ENCODE peak calls at places on chromosomes 16 and 17, in four cellular contexts. B is cardiac muscle cell, S is glutamatergic neuron, E is GM23338. C is an unnamed sample.

GRCh38 chr17:64024781-64025731 is 4.6 kb upstream of the ICAM2 start:
- DNase-seq in B (peak), S (no peak), E (no peak), C (no peak)

GRCh38 chr17:14616508-14616907 is 315.6 kb downstream of the HS3ST3B1 start:
- DNase-seq in B (no peak), S (no peak), E (no peak), C (no peak)

GRCh38 chr17:66525338-66525737 is 222.9 kb downstream of the PRKCA start:
- DNase-seq in B (no peak), S (no peak), E (no peak), C (no peak)

GRCh38 chr16:49834496-49835009 is 21.4 kb downstream of the ZNF423 start:
- DNase-seq in B (peak), S (peak), E (peak), C (no peak)

GRCh38 chr17:47694018-47694817 is at the start of gene TBKBP1:
- DNase-seq in B (peak), S (peak), E (peak), C (peak)

GRCh38 chr17:72119963-72120877 is 600 bp upstream of the SOX9 start:
- DNase-seq in B (peak), S (peak), E (peak), C (peak)

GRCh38 chr16:58252716-58253115 is 42.1 kb downstream of the PRSS54 start:
- DNase-seq in B (no peak), S (no peak), E (peak), C (no peak)

GRCh38 chr16:10949424-10949970 is 5.1 kb downstream of the CLEC16A start:
- DNase-seq in B (no peak), S (no peak), E (peak), C (no peak)

GRCh38 chr17:73911726-73912359 is 267.6 kb upstream of the SDK2 start:
- DNase-seq in B (no peak), S (no peak), E (no peak), C (no peak)

GRCh38 chr17:9170336-9170735 is 149.0 kb downstream of the NTN1 start:
- DNase-seq in B (no peak), S (no peak), E (no peak), C (no peak)

GRCh38 chr16:11202260-11203091 is 53.5 kb downstream of the SOCS1 start:
- DNase-seq in B (no peak), S (peak), E (no peak), C (no peak)

GRCh38 chr17:69572747-69573146 is 158.2 kb downstream of the MAP2K6 start:
- DNase-seq in B (no peak), S (no peak), E (no peak), C (no peak)

GRCh38 chr16:50265260-50265659 is 1.1 kb upstream of the ADCY7 start:
- DNase-seq in B (no peak), S (no peak), E (no peak), C (no peak)

GRCh38 chr17:72954595-72954994 is 137.9 kb downstream of the SLC39A11 start:
- DNase-seq in B (no peak), S (no peak), E (no peak), C (no peak)

GRCh38 chr17:76623271-76624146 is 20.0 kb downstream of the ST6GALNAC1 start:
- DNase-seq in B (peak), S (peak), E (peak), C (peak)

GRCh38 chr17:15413101-15413750 is 54.2 kb downstream of the CDRT4 start:
- DNase-seq in B (no peak), S (no peak), E (no peak), C (no peak)

GRCh38 chr17:76958974-76959373 is 90.8 kb downstream of the MGAT5B start:
- DNase-seq in B (no peak), S (no peak), E (no peak), C (no peak)

DNA sequence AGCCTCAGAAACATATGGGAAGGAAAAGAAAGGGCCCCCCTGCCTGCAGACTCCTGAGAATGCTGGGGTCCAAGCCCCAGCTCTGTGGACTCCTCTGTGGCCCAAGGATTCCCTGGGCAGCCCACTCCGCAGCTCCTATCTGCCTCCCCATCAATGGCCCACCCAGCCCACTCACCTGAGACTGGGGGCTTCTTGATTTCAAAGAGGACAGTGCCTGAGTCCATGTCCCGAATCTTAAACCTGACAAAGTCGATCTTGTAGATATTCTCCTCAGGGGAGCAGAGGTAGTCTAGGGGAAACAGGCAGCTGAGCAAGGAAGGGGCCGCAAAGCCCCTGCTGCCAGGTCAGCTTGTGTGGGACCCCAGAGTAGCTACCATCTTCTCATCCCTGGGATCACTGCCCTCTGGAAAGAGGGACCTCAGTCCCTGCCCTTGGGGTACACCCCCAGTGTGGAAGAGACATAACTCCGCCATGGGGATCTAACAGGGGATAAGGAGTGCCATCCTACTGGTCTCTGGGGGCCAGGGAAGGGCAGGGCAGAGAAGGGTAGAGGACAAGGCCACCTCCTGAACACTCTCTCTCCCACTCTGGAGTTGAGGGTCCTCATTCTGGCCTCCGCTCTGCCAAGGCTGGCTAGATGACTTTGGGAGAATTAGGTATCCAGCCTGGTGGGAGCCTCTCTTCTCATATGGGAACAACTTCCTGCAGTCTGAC is 3.9 kb downstream of the UNC119 start:
- DNase-seq in B (no peak), S (no peak), E (no peak), C (no peak)
- TF ChIP-seq CTCF in B (no peak), S (peak), E (no peak), C (no peak)

DNA sequence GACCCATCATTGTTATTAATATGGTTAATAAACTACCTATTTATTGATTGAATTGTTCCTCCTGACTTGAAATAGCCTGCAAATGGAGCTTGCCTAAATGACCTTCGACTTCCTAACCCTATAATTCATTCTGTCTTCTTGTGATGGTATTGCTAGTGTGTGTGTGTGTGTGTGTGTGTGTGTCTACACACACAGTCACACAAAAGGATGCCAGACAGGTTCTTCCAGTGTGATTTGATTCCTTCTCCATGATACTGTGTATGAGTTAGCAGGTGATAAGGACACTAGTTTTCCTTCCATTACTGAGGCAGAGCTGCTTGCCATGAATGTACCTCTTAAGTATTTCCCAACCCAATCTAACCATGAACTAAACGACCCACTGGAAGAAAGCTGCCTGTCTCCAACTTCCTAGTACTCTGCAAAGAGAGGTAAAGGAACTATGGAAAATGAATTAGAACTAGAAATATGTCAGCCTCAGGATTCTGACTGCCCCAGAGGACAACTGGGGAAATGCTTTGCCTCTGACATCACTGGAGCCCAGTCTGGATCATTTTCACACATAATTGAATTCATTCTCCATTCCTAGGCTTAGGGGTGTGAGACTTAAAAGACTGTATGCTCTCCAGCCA is 3.5 kb upstream of the CDC6 start:
- DNase-seq in B (no peak), S (no peak), E (no peak), C (no peak)
- TF ChIP-seq CTCF in B (peak), S (peak), E (no peak), C (peak)

GRCh38 chr17:75012320-75013076 is at the start of gene MRPL58:
- DNase-seq in B (peak), S (peak), E (peak), C (peak)
- TF ChIP-seq CTCF in B (peak), S (peak), E (no peak), C (peak)

GRCh38 chr17:4558311-4558972 is 1.9 kb downstream of the GGT6 start:
- DNase-seq in B (no peak), S (no peak), E (no peak), C (peak)

GRCh38 chr17:4562000-4562969 is 1.9 kb upstream of the GGT6 start:
- DNase-seq in B (no peak), S (no peak), E (no peak), C (no peak)

GRCh38 chr17:4559139-4559791 is 1.1 kb downstream of the GGT6 start:
- DNase-seq in B (no peak), S (no peak), E (no peak), C (no peak)

GRCh38 chr17:4559851-4560820 is at the start of gene GGT6:
- DNase-seq in B (no peak), S (no peak), E (no peak), C (no peak)

DNA sequence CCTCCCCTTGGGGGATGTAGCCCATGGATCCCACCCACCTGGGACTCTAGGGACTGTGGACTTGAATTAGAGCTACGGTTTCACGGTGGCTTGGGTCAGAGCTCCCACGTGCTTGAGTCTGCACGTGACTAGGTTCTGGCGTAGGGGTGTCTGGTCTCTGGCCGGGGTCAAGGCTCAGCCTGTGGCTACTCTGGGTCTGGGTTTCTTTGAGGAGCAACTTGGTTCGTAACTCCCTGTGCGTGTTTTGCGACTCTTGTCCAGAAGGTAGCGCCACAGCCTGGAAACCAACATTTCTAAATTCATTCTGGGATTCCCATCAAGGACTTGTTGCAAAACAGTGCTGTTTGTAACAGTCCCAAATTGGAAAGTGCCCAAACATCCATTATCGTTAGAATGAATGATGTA is 462 bp upstream of the GGT6 start:
- DNase-seq in B (peak), S (no peak), E (peak), C (no peak)
- TF ChIP-seq CTCF in B (peak), S (no peak), E (peak), C (peak)